ENCODE peak calls at places on chromosome 10, in eight cellular contexts. I, H, L, M, V, U, B and S are unnamed samples.

GRCh38 chr10:91511549-91512330 is 101.6 kb downstream of the HECTD2 start:
- DNase-seq in L (no peak), I (no peak), B (no peak), V (peak), M (peak), H (no peak), U (no peak), S (no peak)

GRCh38 chr10:67306588-67307205 is 380.9 kb downstream of the LRRTM3 start:
- DNase-seq in V (peak), L (peak), U (no peak), H (no peak), B (no peak), M (no peak), I (no peak), S (no peak)

GRCh38 chr10:121268363-121268762 is 329.9 kb downstream of the FGFR2 start:
- DNase-seq in L (no peak), V (no peak), U (no peak), M (no peak), H (no peak), B (no peak), I (no peak), S (no peak)

GRCh38 chr10:5502903-5503835 is 3.8 kb upstream of the CALML5 start:
- DNase-seq in B (no peak), V (no peak), M (no peak), H (no peak), I (no peak), L (no peak), U (no peak), S (peak)

GRCh38 chr10:65793738-65794425 is 1132.0 kb upstream of the LRRTM3 start:
- DNase-seq in H (no peak), M (no peak), B (no peak), V (no peak), U (no peak), I (no peak), L (no peak), S (no peak)

GRCh38 chr10:44261710-44262455 is 123.0 kb downstream of the CXCL12 start:
- DNase-seq in L (no peak), U (no peak), H (no peak), M (peak), I (no peak), B (no peak), V (peak), S (no peak)

GRCh38 chr10:84340632-84341537 is 12.5 kb downstream of the CCSER2 start:
- DNase-seq in H (no peak), V (no peak), U (no peak), B (no peak), M (no peak), L (no peak), I (no peak), S (no peak)

GRCh38 chr10:86655596-86655995 is 1.2 kb downstream of the OPN4 start:
- DNase-seq in V (no peak), H (peak), U (no peak), B (no peak), L (no peak), I (peak), M (no peak), S (no peak)

GRCh38 chr10:53619678-53620077 is 847.1 kb upstream of the MBL2 start:
- DNase-seq in B (no peak), M (no peak), V (peak), H (no peak), L (no peak), U (no peak), I (no peak), S (no peak)

GRCh38 chr10:33666686-33667480 is 332.4 kb upstream of the NRP1 start:
- DNase-seq in U (no peak), B (no peak), I (no peak), L (no peak), M (no peak), H (no peak), V (peak), S (no peak)

GRCh38 chr10:21519981-21520436 is 5.5 kb downstream of the SKIDA1 start:
- DNase-seq in H (no peak), B (no peak), V (peak), I (no peak), L (no peak), U (no peak), M (no peak), S (no peak)

GRCh38 chr10:6786579-6787031 is 206.5 kb upstream of the PRKCQ start:
- DNase-seq in B (no peak), I (no peak), L (no peak), M (peak), H (no peak), U (no peak), V (peak), S (peak)

GRCh38 chr10:510415-510881 is 179.0 kb downstream of the DIP2C start:
- DNase-seq in I (no peak), V (no peak), B (no peak), L (peak), H (no peak), U (no peak), M (no peak), S (peak)
- H3K4me3 ChIP-seq in I (no peak), V (no peak), B (no peak), L (peak), H (no peak), U (no peak), M (no peak), S (peak)

GRCh38 chr10:13632407-13632806 is 45.6 kb downstream of the PRPF18 start:
- DNase-seq in U (no peak), M (no peak), I (no peak), L (no peak), V (no peak), B (no peak), H (no peak), S (no peak)

GRCh38 chr10:13631594-13631993 is 44.8 kb downstream of the PRPF18 start:
- DNase-seq in M (no peak), H (no peak), B (no peak), I (no peak), V (no peak), U (no peak), L (no peak), S (no peak)

GRCh38 chr10:13632879-13633437 is 46.2 kb downstream of the PRPF18 start:
- DNase-seq in M (no peak), L (no peak), U (no peak), I (peak), V (no peak), H (no peak), B (no peak), S (no peak)

GRCh38 chr10:13634207-13634606 is 47.4 kb downstream of the PRPF18 start:
- DNase-seq in L (no peak), H (no peak), M (no peak), V (no peak), B (no peak), I (no peak), U (no peak), S (no peak)

DNA sequence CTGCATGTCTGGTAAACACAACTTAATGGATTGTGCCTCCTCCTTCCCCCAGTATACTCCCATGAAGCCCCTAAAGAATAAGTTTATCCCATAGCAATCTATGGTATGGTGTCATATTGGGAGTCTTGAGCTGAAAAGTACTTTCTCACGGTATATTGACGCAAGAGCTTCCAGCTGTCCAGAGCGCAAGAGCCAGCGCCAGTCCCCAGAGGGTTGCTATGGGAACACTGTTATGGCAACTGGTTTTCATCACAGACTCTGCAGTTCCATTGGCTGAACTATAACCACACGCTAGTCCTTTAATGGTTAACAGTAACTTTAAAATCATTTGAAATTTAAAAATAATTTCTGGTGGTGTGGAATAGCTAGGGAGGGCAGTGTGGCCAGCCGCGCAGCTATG is 46.9 kb downstream of the PRPF18 start:
- DNase-seq in M (no peak), L (no peak), B (peak), I (peak), V (no peak), U (peak), H (peak), S (no peak)
- H3K27ac ChIP-seq in M (no peak), L (no peak), B (peak), I (peak), V (peak), U (no peak), H (peak), S (peak)

GRCh38 chr10:11058965-11059364 is 41.3 kb downstream of the CELF2 start:
- DNase-seq in I (no peak), U (no peak), H (no peak), B (no peak), V (peak), L (no peak), M (peak), S (no peak)
- TF ChIP-seq CTCF in I (no peak), U (no peak), H (no peak), B (no peak), V (no peak), L (no peak), M (no peak), S (no peak)

DNA sequence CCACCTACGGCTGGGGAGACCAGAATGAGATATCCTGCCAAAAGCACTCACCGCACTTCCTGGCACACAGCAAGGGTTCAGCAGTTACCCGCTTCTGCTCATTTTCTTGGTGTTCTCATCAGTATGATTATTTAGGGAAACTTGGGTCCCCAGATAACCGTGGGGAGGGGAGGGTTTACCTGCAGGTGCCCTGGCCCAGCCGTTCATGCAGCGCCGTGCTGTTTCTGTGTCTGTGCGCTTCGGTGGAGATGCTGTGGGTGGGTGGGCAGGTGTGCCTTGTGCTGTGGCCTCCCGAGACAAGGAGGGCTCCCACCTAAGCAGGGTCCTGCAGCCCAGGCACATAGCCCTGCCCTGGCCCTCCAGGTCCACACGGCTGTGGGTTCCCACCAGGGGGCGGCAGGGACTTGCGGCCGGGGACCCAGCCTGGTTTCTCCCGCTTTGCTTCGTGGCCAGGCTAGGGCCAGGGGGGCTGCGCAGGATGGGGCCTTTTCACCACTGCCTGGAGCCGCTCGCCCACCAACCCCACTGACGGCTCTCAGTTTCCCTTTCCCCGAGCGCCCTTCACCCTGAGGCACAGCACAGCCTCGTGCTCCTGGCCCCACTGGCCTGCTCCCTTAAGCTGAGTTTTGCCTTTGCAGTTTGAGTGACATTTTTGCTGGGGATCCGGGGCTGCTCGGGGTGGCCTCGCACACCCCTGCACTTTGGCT is 78.5 kb downstream of the LHPP start:
- DNase-seq in V (peak), H (peak), L (peak), M (no peak), I (peak), B (peak), U (peak), S (peak)
- H3K4me3 ChIP-seq in V (no peak), H (no peak), L (peak), M (no peak), I (no peak), B (no peak), U (no peak), S (no peak)

DNA sequence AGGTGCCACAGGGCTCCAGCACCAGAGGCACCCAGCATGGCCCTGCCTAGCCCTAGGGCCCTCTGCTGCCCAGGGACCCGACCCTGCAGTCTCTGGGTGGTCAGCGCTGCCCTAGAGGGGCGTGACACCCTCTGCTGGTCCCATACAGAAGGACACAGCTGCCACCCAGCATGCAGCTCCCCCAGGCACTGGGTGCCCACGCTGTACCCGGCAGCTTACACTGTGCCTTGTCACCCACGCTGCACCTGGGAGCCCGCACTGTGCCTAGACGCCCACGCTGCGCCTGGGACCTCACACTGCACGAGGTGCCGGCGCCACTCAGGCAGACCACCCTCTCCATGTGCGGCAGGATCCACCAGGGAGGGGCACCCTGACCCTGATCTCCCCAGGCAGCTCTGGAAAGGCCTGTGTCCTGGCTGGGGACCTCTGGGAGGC is 55.2 kb downstream of the PWWP2B start:
- DNase-seq in H (no peak), V (no peak), L (no peak), I (no peak), M (no peak), U (no peak), B (no peak), S (no peak)
- H3K27ac ChIP-seq in H (no peak), V (no peak), L (peak), I (no peak), M (no peak), U (no peak), B (peak), S (peak)

GRCh38 chr10:16943301-16944080 is 126.3 kb upstream of the RSU1 start:
- DNase-seq in M (no peak), I (no peak), V (peak), U (no peak), H (no peak), L (no peak), B (no peak), S (no peak)
- TF ChIP-seq CTCF in M (no peak), I (no peak), V (no peak), U (no peak), H (no peak), L (no peak), B (peak), S (no peak)

DNA sequence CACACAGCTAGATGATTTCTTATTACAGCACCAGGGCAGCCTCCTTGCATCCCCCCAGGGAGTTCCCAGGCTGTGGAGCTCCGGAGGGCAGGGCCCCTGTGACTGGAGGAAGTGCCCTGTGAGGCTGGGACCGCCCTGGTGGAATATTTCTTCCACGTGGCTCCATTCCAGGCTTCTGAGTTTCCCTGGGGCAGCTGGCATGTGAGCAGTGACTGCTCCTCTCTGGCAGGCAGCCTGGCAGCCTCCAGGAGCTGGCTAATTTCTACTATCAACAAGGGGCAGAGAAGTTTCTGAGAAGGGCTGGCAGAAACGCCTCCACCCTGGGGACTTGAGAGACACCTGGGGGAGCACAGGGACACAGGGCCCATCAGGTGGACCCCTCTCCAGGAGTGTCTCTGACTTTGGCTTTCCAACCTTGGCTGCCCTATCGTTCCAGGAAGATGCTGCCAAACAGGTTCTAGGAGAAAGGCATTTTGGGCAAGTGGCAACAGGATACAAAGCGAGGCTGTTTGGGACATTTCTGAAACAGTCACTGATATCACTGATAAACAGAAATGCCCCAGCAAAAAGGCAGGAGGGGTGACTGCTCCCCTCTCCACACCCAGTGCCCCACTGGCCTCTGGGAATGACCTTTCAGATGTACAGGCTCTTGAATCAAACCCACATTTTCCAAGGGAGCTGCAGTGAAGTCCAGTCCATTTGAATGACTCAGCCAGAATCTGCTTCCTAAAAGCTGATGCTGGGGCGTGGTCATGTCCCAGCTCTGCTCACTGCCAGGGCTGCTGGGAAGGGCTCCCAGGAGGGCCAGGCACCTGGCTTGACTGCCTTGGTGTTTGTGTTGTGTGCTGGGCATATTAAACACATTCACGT is 16.1 kb downstream of the MYOF start:
- DNase-seq in M (no peak), B (peak), I (peak), H (peak), U (peak), L (no peak), V (peak), S (no peak)
- H3K4me3 ChIP-seq in M (no peak), B (no peak), I (no peak), H (no peak), U (no peak), L (no peak), V (no peak), S (no peak)

DNA sequence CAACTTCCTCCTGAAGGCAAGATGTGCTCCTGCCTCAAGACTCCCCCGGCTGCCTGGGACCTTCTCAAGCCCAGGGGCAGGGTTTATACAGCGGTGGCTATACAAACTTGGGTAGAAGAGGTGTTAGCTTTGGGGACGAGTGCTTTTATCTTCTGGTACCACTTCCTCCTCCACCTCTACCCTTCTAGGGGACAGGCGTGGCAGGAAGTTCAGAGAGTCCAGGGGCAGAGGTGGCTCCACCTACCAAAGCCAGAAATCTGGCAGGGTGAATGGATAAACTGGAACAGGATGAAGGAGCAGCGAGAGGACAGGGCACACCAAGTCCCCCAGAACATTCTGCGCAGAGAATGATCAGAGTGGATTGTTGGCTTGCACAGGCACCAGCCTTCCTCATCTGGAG is 24.0 kb upstream of the TM9SF3 start:
- DNase-seq in I (no peak), U (no peak), B (no peak), V (no peak), L (no peak), M (no peak), H (no peak), S (no peak)
- H3K27ac ChIP-seq in I (no peak), U (no peak), B (no peak), V (no peak), L (no peak), M (no peak), H (no peak), S (no peak)